ENCODE peak calls at places on chromosomes 4 and X, in four cellular contexts. One of them, this sample, is unnamed.

GRCh38 chr4:107034091-107034698 is 1.9 kb downstream of the DKK2 start:
- DNase-seq in kidney epithelial cell: no peak
- DNase-seq in AG04450: no peak
- DNase-seq in brain microvascular endothelial cell: peak; percentile 45
- DNase-seq in this sample: no peak

GRCh38 chr4:156945532-156945931 is 26.1 kb downstream of the PDGFC start:
- DNase-seq in brain microvascular endothelial cell: no peak
- DNase-seq in AG04450: no peak
- DNase-seq in kidney epithelial cell: no peak
- DNase-seq in this sample: no peak

GRCh38 chr4:88792268-88792781 is 94.7 kb upstream of the NAP1L5 start:
- DNase-seq in kidney epithelial cell: peak; percentile 85
- DNase-seq in brain microvascular endothelial cell: peak; percentile 79
- DNase-seq in AG04450: peak; percentile 36
- DNase-seq in this sample: peak; percentile 94

GRCh38 chrX:147626605-147627004 is 285.1 kb upstream of the FMR1 start:
- DNase-seq in brain microvascular endothelial cell: no peak
- DNase-seq in kidney epithelial cell: no peak
- DNase-seq in AG04450: no peak
- DNase-seq in this sample: peak; percentile 23

GRCh38 chrX:88425739-88426138 is 321.3 kb upstream of the CPXCR1 start:
- DNase-seq in brain microvascular endothelial cell: no peak
- DNase-seq in kidney epithelial cell: no peak
- DNase-seq in AG04450: no peak
- DNase-seq in this sample: no peak

GRCh38 chr4:112516401-112517066 is 554 bp upstream of the NEUROG2 start:
- DNase-seq in brain microvascular endothelial cell: no peak
- DNase-seq in AG04450: no peak
- DNase-seq in kidney epithelial cell: no peak
- DNase-seq in this sample: no peak

GRCh38 chr4:141702472-141703182 is 66.2 kb downstream of the IL15 start:
- DNase-seq in brain microvascular endothelial cell: peak; percentile 6
- DNase-seq in kidney epithelial cell: no peak
- DNase-seq in AG04450: no peak
- DNase-seq in this sample: no peak

GRCh38 chrX:119505945-119506344 is 37.7 kb downstream of the SLC25A5 start:
- DNase-seq in kidney epithelial cell: no peak
- DNase-seq in brain microvascular endothelial cell: no peak
- DNase-seq in AG04450: no peak
- DNase-seq in this sample: no peak

GRCh38 chr4:123856689-123857545 is 460.3 kb downstream of the SPRY1 start:
- DNase-seq in AG04450: no peak
- DNase-seq in brain microvascular endothelial cell: peak; percentile 34
- DNase-seq in kidney epithelial cell: no peak
- DNase-seq in this sample: no peak

GRCh38 chr4:174340714-174341113 is 57.0 kb downstream of the CEP44 start:
- DNase-seq in kidney epithelial cell: no peak
- DNase-seq in brain microvascular endothelial cell: no peak
- DNase-seq in AG04450: no peak
- DNase-seq in this sample: no peak

GRCh38 chr4:95778666-95779065 is 61.2 kb upstream of the PDHA2 start:
- DNase-seq in AG04450: no peak
- DNase-seq in brain microvascular endothelial cell: no peak
- DNase-seq in kidney epithelial cell: no peak
- DNase-seq in this sample: no peak

GRCh38 chr4:166658585-166658984 is 575.7 kb downstream of the SPOCK3 start:
- DNase-seq in brain microvascular endothelial cell: no peak
- DNase-seq in AG04450: no peak
- DNase-seq in kidney epithelial cell: no peak
- DNase-seq in this sample: no peak

GRCh38 chrX:127558811-127559210 is 493.4 kb downstream of the ACTRT1 start:
- DNase-seq in AG04450: no peak
- DNase-seq in kidney epithelial cell: peak; percentile 5
- DNase-seq in brain microvascular endothelial cell: no peak
- DNase-seq in this sample: peak; percentile 33

GRCh38 chrX:12497832-12498591 is 293.2 kb upstream of the PRPS2 start:
- DNase-seq in kidney epithelial cell: no peak
- DNase-seq in AG04450: no peak
- DNase-seq in brain microvascular endothelial cell: no peak
- DNase-seq in this sample: no peak

GRCh38 chrX:151921866-151922265 is 9.2 kb downstream of the MAGEA4 start:
- DNase-seq in AG04450: no peak
- DNase-seq in kidney epithelial cell: no peak
- DNase-seq in brain microvascular endothelial cell: no peak
- DNase-seq in this sample: no peak

GRCh38 chr4:1600811-1601532 is 83.1 kb downstream of the FAM53A start:
- DNase-seq in kidney epithelial cell: no peak
- DNase-seq in brain microvascular endothelial cell: no peak
- DNase-seq in AG04450: no peak
- DNase-seq in this sample: no peak

DNA sequence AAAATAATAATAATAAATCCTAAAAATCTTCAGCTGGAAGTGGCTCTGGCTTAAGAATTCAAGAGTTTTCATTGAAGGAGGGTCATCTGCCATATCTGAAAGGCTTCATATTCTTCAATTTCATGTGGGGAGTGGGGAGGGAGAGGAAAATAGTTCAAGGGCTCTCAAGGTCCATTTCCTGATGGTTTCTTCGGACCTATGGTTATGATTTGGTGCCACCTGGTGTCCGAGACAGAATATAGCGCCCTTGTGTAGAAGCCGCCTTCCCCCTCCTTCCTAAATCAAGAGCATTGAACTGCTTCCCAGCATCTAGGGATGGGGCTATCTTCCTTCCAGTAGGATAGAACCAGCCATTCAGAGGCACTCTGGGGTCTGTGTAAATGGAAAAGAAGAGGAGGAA is 34.3 kb downstream of the NLGN3 start:
- DNase-seq in brain microvascular endothelial cell: peak; percentile 58
- DNase-seq in kidney epithelial cell: peak; percentile 2
- DNase-seq in AG04450: peak; percentile 27
- DNase-seq in this sample: no peak
- TF ChIP-seq CTCF in brain microvascular endothelial cell: peak; percentile 80
- TF ChIP-seq CTCF in kidney epithelial cell: peak; percentile 67
- TF ChIP-seq CTCF in AG04450: peak; percentile 59
- TF ChIP-seq CTCF in this sample: peak; percentile 62

DNA sequence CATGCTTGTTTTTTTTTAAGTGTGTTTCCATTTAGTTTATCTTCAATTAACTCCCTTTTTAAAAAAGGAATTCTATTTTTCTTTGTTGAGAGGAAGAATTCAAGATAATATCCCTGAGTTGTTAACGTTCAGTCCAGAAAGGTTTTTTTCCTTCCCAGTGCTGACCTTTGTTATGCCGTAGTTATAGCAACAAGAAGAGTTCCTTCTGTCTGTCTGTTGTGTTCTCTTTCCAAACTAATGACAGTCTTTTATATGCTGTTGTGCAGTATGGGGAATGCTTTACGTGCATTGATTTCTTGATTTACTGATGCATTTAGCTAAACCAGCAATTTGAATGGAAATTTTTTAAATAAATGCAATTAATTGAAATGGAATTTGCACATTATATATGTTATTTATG is 6.6 kb upstream of the CXXC4 start:
- DNase-seq in kidney epithelial cell: no peak
- DNase-seq in AG04450: no peak
- DNase-seq in brain microvascular endothelial cell: no peak
- DNase-seq in this sample: no peak
- TF ChIP-seq CTCF in kidney epithelial cell: no peak
- TF ChIP-seq CTCF in AG04450: no peak
- TF ChIP-seq CTCF in brain microvascular endothelial cell: no peak
- TF ChIP-seq CTCF in this sample: no peak

DNA sequence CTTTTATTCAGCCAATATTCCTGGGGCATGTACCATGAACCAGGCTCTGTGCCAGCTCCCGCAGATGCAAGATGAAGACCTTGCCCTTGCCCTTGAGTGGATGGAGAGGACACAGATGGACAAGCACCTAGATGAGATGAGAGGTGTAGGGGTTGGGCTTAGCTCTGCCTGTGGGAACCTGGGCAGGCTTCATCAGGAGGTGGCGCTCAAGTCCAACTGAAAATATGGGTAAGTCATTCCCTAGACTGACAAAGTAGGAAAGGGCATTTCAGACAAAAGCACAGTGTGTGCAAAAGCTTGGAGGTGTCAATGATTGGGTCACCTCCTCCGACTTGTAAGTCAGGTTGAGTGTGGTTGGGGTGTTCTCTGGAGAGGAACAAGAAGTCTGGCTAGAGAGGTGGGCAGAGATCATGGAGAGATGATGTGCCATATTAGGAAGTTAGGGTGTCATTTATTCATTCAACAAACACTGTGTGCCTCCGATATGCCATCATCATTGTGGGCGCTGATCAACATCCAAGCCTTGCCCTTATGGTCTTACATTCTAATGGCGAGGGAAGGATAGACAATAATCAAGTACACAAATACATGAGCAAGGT is 64.6 kb downstream of the ANAPC4 start:
- DNase-seq in brain microvascular endothelial cell: peak; percentile 68
- DNase-seq in AG04450: peak; percentile 7
- DNase-seq in kidney epithelial cell: peak; percentile 39
- DNase-seq in this sample: peak; percentile 31
- TF ChIP-seq CTCF in brain microvascular endothelial cell: peak; percentile 91
- TF ChIP-seq CTCF in AG04450: peak; percentile 71
- TF ChIP-seq CTCF in kidney epithelial cell: peak; percentile 92
- TF ChIP-seq CTCF in this sample: peak; percentile 95

DNA sequence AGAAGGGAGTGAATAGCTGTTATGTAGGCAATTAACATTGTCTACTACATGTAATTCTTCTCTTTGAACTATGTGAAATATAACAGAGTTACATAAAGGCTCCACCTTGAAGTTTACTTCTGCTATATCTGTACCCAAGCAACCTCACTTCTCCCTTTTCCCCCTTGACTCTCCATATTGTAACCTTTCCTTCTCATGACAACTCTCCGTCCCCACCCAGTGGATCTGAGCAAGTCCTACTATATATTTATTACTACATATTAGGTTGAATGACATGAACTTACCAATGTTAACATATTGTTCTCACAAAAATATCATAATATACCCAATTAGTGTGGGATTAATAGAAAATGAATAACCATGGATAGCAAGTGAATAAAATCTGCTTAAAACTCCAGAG is 93.2 kb upstream of the ATP8A1 start:
- DNase-seq in AG04450: no peak
- DNase-seq in kidney epithelial cell: no peak
- DNase-seq in brain microvascular endothelial cell: no peak
- DNase-seq in this sample: no peak
- TF ChIP-seq CTCF in AG04450: no peak
- TF ChIP-seq CTCF in kidney epithelial cell: no peak
- TF ChIP-seq CTCF in brain microvascular endothelial cell: no peak
- TF ChIP-seq CTCF in this sample: peak; percentile 44

GRCh38 chr4:27318740-27319139 is 458.1 kb downstream of the STIM2 start:
- DNase-seq in AG04450: no peak
- DNase-seq in brain microvascular endothelial cell: no peak
- DNase-seq in kidney epithelial cell: no peak
- DNase-seq in this sample: no peak
- TF ChIP-seq CTCF in AG04450: peak; percentile 20
- TF ChIP-seq CTCF in brain microvascular endothelial cell: peak; percentile 46
- TF ChIP-seq CTCF in kidney epithelial cell: peak; percentile 61
- TF ChIP-seq CTCF in this sample: peak; percentile 61